ENCODE peak calls at places on chromosomes 7 and 10, in seven cellular contexts. R is breast epithelium, O is heart right ventricle, J is body of pancreas, S is endothelial cell of umbilical vein, Q is uterus, L is dorsolateral prefrontal cortex. G is an unnamed sample.

GRCh38 chr7:29102554-29103151 is 43.7 kb downstream of the CPVL start:
- DNase-seq in R (peak), O (peak), J (peak), S (peak), Q (peak), L (peak), G (no peak)

GRCh38 chr7:82343-83155 is 109.8 kb upstream of the FAM20C start:
- DNase-seq in R (peak), O (no peak), J (peak), S (no peak), Q (peak), L (no peak), G (peak)

GRCh38 chr10:4939224-4940072 is 23.8 kb upstream of the AKR1C1 start:
- DNase-seq in R (no peak), O (no peak), J (no peak), S (no peak), Q (no peak), L (no peak), G (no peak)

GRCh38 chr7:107596881-107597581 is 17.0 kb downstream of the BCAP29 start:
- DNase-seq in R (no peak), O (no peak), J (no peak), S (peak), Q (no peak), L (no peak), G (peak)

GRCh38 chr7:4861227-4861626 is 603 bp downstream of the PAPOLB start:
- DNase-seq in R (no peak), O (no peak), J (no peak), S (no peak), Q (no peak), L (no peak), G (no peak)

GRCh38 chr7:43694399-43694748 is 34.9 kb downstream of the COA1 start:
- DNase-seq in R (no peak), O (no peak), J (no peak), S (no peak), Q (no peak), L (no peak), G (no peak)

GRCh38 chr10:73095479-73096021 is 1.1 kb downstream of the P4HA1 start:
- DNase-seq in R (no peak), O (peak), J (peak), S (peak), Q (peak), L (peak), G (no peak)

GRCh38 chr7:33986951-33987948 is 81.9 kb downstream of the BMPER start:
- DNase-seq in R (no peak), O (no peak), J (no peak), S (peak), Q (peak), L (no peak), G (no peak)

GRCh38 chr10:85959239-85959638 is 407.4 kb downstream of the GRID1 start:
- DNase-seq in R (no peak), O (no peak), J (no peak), S (no peak), Q (no peak), L (no peak), G (no peak)

GRCh38 chr7:116455009-116455408 is 44.5 kb upstream of the CAV2 start:
- DNase-seq in R (no peak), O (no peak), J (no peak), S (peak), Q (no peak), L (no peak), G (no peak)

GRCh38 chr7:35652124-35652523 is 42.8 kb downstream of the HERPUD2 start:
- DNase-seq in R (no peak), O (no peak), J (no peak), S (no peak), Q (no peak), L (no peak), G (no peak)

GRCh38 chr10:24882047-24882698 is 70.2 kb downstream of the PRTFDC1 start:
- DNase-seq in R (no peak), O (no peak), J (no peak), S (peak), Q (no peak), L (no peak), G (no peak)

GRCh38 chr7:143043391-143043790 is 8.8 kb upstream of the OR6V1 start:
- DNase-seq in R (no peak), O (no peak), J (no peak), S (no peak), Q (no peak), L (no peak), G (no peak)

GRCh38 chr7:96591900-96592676 is 117.6 kb downstream of the SEM1 start:
- DNase-seq in R (no peak), O (no peak), J (no peak), S (no peak), Q (no peak), L (no peak), G (no peak)

GRCh38 chr10:25933653-25934608 is at the start of gene MYO3A:
- DNase-seq in R (no peak), O (peak), J (peak), S (no peak), Q (no peak), L (no peak), G (no peak)

GRCh38 chr10:43069597-43069996 is 7.3 kb upstream of the RET start:
- DNase-seq in R (no peak), O (no peak), J (no peak), S (no peak), Q (no peak), L (no peak), G (no peak)

GRCh38 chr7:98202367-98203195 is 8.7 kb upstream of the BHLHA15 start:
- DNase-seq in R (no peak), O (no peak), J (no peak), S (no peak), Q (no peak), L (peak), G (no peak)

GRCh38 chr10:51421853-51422252 is 277.5 kb downstream of the CSTF2T start:
- DNase-seq in R (no peak), O (no peak), J (no peak), S (no peak), Q (no peak), L (no peak), G (no peak)

GRCh38 chr10:130244031-130244927 is 108.1 kb downstream of the GLRX3 start:
- DNase-seq in R (no peak), O (no peak), J (no peak), S (no peak), Q (no peak), L (no peak), G (no peak)

DNA sequence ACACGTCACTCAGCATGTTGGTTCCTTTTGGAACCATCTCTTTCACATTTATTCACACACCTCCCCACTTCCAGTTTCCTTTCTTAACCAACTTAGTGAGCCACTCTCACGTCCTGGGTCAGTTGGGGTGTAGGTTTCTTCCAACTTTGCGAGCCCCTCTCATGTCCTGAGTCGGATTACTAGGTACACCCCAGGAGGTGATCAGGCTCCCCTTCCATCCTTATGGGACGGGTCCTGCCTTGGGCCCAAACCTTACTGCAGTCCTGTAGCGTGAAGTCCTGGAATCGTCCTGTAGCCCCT is 7.7 kb downstream of the ERV3-1 start:
- DNase-seq in R (no peak), O (no peak), J (no peak), S (no peak), Q (no peak), L (no peak), G (no peak)
- H3K4me3 ChIP-seq in R (no peak), O (no peak), J (no peak), S (no peak), Q (no peak), L (no peak), G (no peak)

DNA sequence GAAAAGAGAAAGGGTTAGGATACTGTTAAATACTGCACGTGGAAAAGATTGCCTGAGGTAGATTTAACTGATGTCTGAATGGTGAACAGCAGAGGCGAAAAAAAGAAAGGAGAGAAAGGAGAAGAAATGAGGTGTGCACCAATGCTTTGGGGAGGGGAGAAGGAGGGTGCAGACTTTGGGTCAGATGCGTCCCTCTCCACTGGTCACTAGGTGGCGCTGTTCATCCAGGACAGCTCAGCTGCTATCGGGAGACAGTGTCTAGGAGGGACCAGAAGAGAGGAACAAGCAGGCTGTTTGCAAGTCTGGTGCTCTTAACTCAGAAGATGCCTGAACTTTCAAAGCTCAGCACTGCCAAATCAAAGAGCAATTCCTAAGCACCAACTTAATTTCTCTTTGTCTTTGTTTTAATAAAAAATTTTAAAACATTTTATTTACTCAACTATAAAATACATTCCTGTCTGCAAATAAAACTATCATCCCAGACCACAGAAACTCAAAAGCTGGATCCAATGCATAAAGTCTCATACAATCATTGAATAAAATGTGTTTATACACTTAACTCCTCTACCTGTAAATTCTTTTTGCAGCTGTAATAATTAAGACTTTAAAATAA is 83.9 kb upstream of the PDLIM1 start:
- DNase-seq in R (peak), O (peak), J (peak), S (peak), Q (peak), L (peak), G (peak)
- TF ChIP-seq CTCF in R (peak), O (peak), J (peak), S (peak), Q (peak), L (peak), G (peak)

GRCh38 chr10:101223274-101224059 is 5.8 kb downstream of the LBX1 start:
- DNase-seq in R (no peak), O (no peak), J (no peak), S (no peak), Q (no peak), L (no peak), G (no peak)
- H3K4me3 ChIP-seq in R (peak), O (peak), J (no peak), S (no peak), Q (no peak), L (no peak), G (no peak)

GRCh38 chr7:10767771-10768170 is 205.9 kb upstream of the PHF14 start:
- DNase-seq in R (no peak), O (no peak), J (no peak), S (no peak), Q (no peak), L (no peak), G (no peak)

GRCh38 chr7:10773430-10773829 is 200.2 kb upstream of the PHF14 start:
- DNase-seq in R (no peak), O (no peak), J (no peak), S (no peak), Q (no peak), L (no peak), G (no peak)
- TF ChIP-seq CTCF in R (no peak), O (no peak), J (no peak), S (no peak), Q (no peak), L (no peak), G (no peak)

DNA sequence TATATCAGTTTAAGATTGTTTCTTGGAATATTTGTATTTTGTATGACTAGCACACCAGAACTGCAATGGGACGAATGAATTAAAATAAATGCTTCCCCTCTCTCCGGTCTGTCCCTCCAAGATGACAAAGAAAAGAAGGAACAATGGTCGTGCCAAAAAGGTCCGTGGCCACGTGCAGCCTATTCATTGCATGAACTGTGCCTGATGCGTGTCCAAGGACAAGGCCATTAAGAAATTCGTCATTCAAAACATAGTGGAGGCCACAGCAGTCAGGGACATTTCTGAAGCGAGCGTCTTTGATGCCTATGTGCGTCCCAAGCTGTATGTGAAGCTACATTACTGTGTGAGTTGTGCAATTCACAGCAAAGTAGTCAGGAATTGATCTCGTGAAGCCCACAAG is 17.2 kb upstream of the PAPSS2 start:
- DNase-seq in R (no peak), O (no peak), J (no peak), S (no peak), Q (no peak), L (no peak), G (no peak)
- H3K4me3 ChIP-seq in R (no peak), O (no peak), J (no peak), S (no peak), Q (no peak), L (no peak), G (no peak)

DNA sequence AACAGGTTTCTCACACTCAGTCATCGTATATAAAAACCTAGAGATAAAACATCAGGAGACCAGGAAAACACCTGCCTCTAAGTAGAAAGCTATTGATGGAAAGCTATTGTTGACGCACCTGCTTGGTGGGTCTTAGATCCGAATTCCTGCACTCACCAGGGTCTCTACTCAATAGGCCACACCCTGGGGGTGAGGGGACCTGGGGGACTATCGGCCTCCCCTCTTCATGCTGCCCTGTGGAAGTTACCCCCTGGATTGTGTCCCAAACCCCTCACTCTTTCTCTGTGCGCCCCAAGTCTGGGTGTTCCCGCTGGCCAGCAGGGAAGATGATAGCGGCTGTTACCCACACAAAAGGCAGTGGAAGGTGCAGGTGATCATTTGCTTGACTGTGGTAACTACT is 313.0 kb downstream of the WDR37 start:
- DNase-seq in R (no peak), O (no peak), J (no peak), S (no peak), Q (no peak), L (no peak), G (no peak)
- TF ChIP-seq CTCF in R (no peak), O (no peak), J (no peak), S (no peak), Q (no peak), L (no peak), G (no peak)

G was measured in LNCaP clone FGC.